ENCODE peak calls at places on chromosomes 16 and 17, in five cellular contexts. I, X, C, Z and N are unnamed samples.

GRCh38 chr17:1038459-1039118 is 41.7 kb downstream of the TIMM22 start:
- DNase-seq in C (no peak), X (no peak), I (no peak), Z (no peak), N (no peak)

GRCh38 chr17:14310101-14310500 is 9.2 kb downstream of the HS3ST3B1 start:
- DNase-seq in C (no peak), X (no peak), Z (no peak), I (no peak), N (no peak)

GRCh38 chr17:31446195-31446967 is 54.9 kb downstream of the RAB11FIP4 start:
- DNase-seq in C (no peak), I (no peak), Z (no peak), X (no peak), N (no peak)

GRCh38 chr17:42409467-42410351 is 13.3 kb downstream of the CAVIN1 start:
- DNase-seq in C (peak), X (no peak), Z (no peak), I (no peak), N (no peak)

GRCh38 chr17:10652984-10653680 is 4.0 kb downstream of the MYH3 start:
- DNase-seq in Z (no peak), I (no peak), X (no peak), C (no peak), N (no peak)

GRCh38 chr17:7179317-7180254 is at the start of gene ASGR1:
- DNase-seq in X (no peak), C (no peak), Z (no peak), I (no peak), N (no peak)

GRCh38 chr16:72736074-72736473 is 311.9 kb downstream of the ZFHX3 start:
- DNase-seq in I (no peak), Z (no peak), C (no peak), X (no peak), N (no peak)

GRCh38 chr16:55088098-55088497 is 157.4 kb downstream of the IRX5 start:
- DNase-seq in Z (no peak), C (no peak), I (no peak), X (no peak), N (no peak)

GRCh38 chr17:16933317-16934132 is 38.4 kb downstream of the TNFRSF13B start:
- DNase-seq in Z (no peak), C (no peak), I (no peak), X (no peak), N (peak)

GRCh38 chr16:55154261-55154660 is 169.7 kb upstream of the IRX6 start:
- DNase-seq in X (no peak), Z (no peak), I (no peak), C (no peak), N (no peak)